ENCODE peak calls at places on chromosomes 6 and 20, in eight cellular contexts. One of them, this sample, is unnamed. For H3K4me1, the result is how much of the 10 kb centered on the place peaks cover.

GRCh38 chr6:124055986-124056385 is 252.3 kb downstream of the NKAIN2 start:
- DNase-seq in CD8-positive, alpha-beta memory T cell: no peak
- DNase-seq in esophagus muscularis mucosa: no peak
- DNase-seq in fibroblast of lung: no peak
- DNase-seq in BE2C: no peak
- DNase-seq in right lobe of liver: no peak
- DNase-seq in naive thymus-derived CD4-positive, alpha-beta T cell: no peak
- DNase-seq in neural progenitor cell: no peak
- DNase-seq in this sample: no peak

GRCh38 chr20:58634121-58634817 is 16.8 kb upstream of the STX16 start:
- DNase-seq in BE2C: no peak
- DNase-seq in neural progenitor cell: no peak
- DNase-seq in right lobe of liver: no peak
- DNase-seq in naive thymus-derived CD4-positive, alpha-beta T cell: peak
- DNase-seq in fibroblast of lung: peak
- DNase-seq in CD8-positive, alpha-beta memory T cell: no peak
- DNase-seq in esophagus muscularis mucosa: no peak
- DNase-seq in this sample: no peak

GRCh38 chr6:146419576-146419975 is 124.1 kb upstream of the RAB32 start:
- DNase-seq in fibroblast of lung: no peak
- DNase-seq in naive thymus-derived CD4-positive, alpha-beta T cell: no peak
- DNase-seq in esophagus muscularis mucosa: no peak
- DNase-seq in neural progenitor cell: no peak
- DNase-seq in BE2C: no peak
- DNase-seq in CD8-positive, alpha-beta memory T cell: no peak
- DNase-seq in right lobe of liver: no peak
- DNase-seq in this sample: no peak

GRCh38 chr6:105370316-105370715 is 32.6 kb downstream of the PREP start:
- DNase-seq in neural progenitor cell: no peak
- DNase-seq in BE2C: no peak
- DNase-seq in naive thymus-derived CD4-positive, alpha-beta T cell: no peak
- DNase-seq in CD8-positive, alpha-beta memory T cell: no peak
- DNase-seq in fibroblast of lung: no peak
- DNase-seq in right lobe of liver: no peak
- DNase-seq in esophagus muscularis mucosa: no peak
- DNase-seq in this sample: no peak

GRCh38 chr6:85747654-85748053 is 105.0 kb upstream of the SYNCRIP start:
- DNase-seq in esophagus muscularis mucosa: no peak
- DNase-seq in neural progenitor cell: no peak
- DNase-seq in CD8-positive, alpha-beta memory T cell: no peak
- DNase-seq in fibroblast of lung: peak
- DNase-seq in right lobe of liver: no peak
- DNase-seq in naive thymus-derived CD4-positive, alpha-beta T cell: no peak
- DNase-seq in BE2C: no peak
- DNase-seq in this sample: no peak

GRCh38 chr6:104483225-104483834 is 376.4 kb downstream of the HACE1 start:
- DNase-seq in esophagus muscularis mucosa: no peak
- DNase-seq in neural progenitor cell: no peak
- DNase-seq in naive thymus-derived CD4-positive, alpha-beta T cell: no peak
- DNase-seq in BE2C: no peak
- DNase-seq in CD8-positive, alpha-beta memory T cell: no peak
- DNase-seq in fibroblast of lung: peak
- DNase-seq in right lobe of liver: no peak
- DNase-seq in this sample: no peak

GRCh38 chr6:74091133-74091793 is 395.3 kb downstream of the CD109 start:
- DNase-seq in BE2C: no peak
- DNase-seq in esophagus muscularis mucosa: no peak
- DNase-seq in CD8-positive, alpha-beta memory T cell: no peak
- DNase-seq in fibroblast of lung: peak
- DNase-seq in right lobe of liver: no peak
- DNase-seq in neural progenitor cell: peak
- DNase-seq in naive thymus-derived CD4-positive, alpha-beta T cell: peak
- DNase-seq in this sample: no peak

GRCh38 chr6:134347916-134348805 is 30.2 kb upstream of the SGK1 start:
- DNase-seq in right lobe of liver: no peak
- DNase-seq in naive thymus-derived CD4-positive, alpha-beta T cell: no peak
- DNase-seq in BE2C: no peak
- DNase-seq in fibroblast of lung: peak
- DNase-seq in neural progenitor cell: no peak
- DNase-seq in CD8-positive, alpha-beta memory T cell: no peak
- DNase-seq in esophagus muscularis mucosa: no peak
- DNase-seq in this sample: no peak

GRCh38 chr6:77502966-77503365 is 39.7 kb upstream of the HTR1B start:
- DNase-seq in naive thymus-derived CD4-positive, alpha-beta T cell: no peak
- DNase-seq in BE2C: no peak
- DNase-seq in right lobe of liver: no peak
- DNase-seq in neural progenitor cell: no peak
- DNase-seq in fibroblast of lung: no peak
- DNase-seq in esophagus muscularis mucosa: no peak
- DNase-seq in CD8-positive, alpha-beta memory T cell: no peak
- DNase-seq in this sample: no peak

GRCh38 chr6:2378891-2379652 is 133.7 kb upstream of the GMDS start:
- DNase-seq in naive thymus-derived CD4-positive, alpha-beta T cell: no peak
- DNase-seq in BE2C: no peak
- DNase-seq in esophagus muscularis mucosa: no peak
- DNase-seq in fibroblast of lung: peak
- DNase-seq in right lobe of liver: no peak
- DNase-seq in CD8-positive, alpha-beta memory T cell: no peak
- DNase-seq in neural progenitor cell: no peak
- DNase-seq in this sample: no peak

GRCh38 chr6:86193821-86194220 is 551.1 kb upstream of the SYNCRIP start:
- DNase-seq in BE2C: no peak
- DNase-seq in CD8-positive, alpha-beta memory T cell: no peak
- DNase-seq in esophagus muscularis mucosa: no peak
- DNase-seq in right lobe of liver: no peak
- DNase-seq in naive thymus-derived CD4-positive, alpha-beta T cell: no peak
- DNase-seq in neural progenitor cell: no peak
- DNase-seq in fibroblast of lung: no peak
- DNase-seq in this sample: no peak

GRCh38 chr6:27839303-27840081 is 72.7 kb downstream of the OR2B2 start:
- DNase-seq in CD8-positive, alpha-beta memory T cell: no peak
- DNase-seq in right lobe of liver: peak
- DNase-seq in neural progenitor cell: peak
- DNase-seq in BE2C: peak
- DNase-seq in naive thymus-derived CD4-positive, alpha-beta T cell: no peak
- DNase-seq in fibroblast of lung: peak
- DNase-seq in esophagus muscularis mucosa: no peak
- DNase-seq in this sample: no peak

GRCh38 chr6:12355354-12355753 is 65.2 kb downstream of the EDN1 start:
- DNase-seq in fibroblast of lung: no peak
- DNase-seq in CD8-positive, alpha-beta memory T cell: no peak
- DNase-seq in right lobe of liver: no peak
- DNase-seq in neural progenitor cell: no peak
- DNase-seq in naive thymus-derived CD4-positive, alpha-beta T cell: no peak
- DNase-seq in BE2C: no peak
- DNase-seq in esophagus muscularis mucosa: no peak
- DNase-seq in this sample: no peak

GRCh38 chr20:51183443-51183842 is 160.5 kb upstream of the KCNG1 start:
- DNase-seq in neural progenitor cell: no peak
- DNase-seq in CD8-positive, alpha-beta memory T cell: no peak
- DNase-seq in right lobe of liver: no peak
- DNase-seq in BE2C: no peak
- DNase-seq in esophagus muscularis mucosa: no peak
- DNase-seq in naive thymus-derived CD4-positive, alpha-beta T cell: no peak
- DNase-seq in fibroblast of lung: no peak
- DNase-seq in this sample: no peak

GRCh38 chr6:14671261-14671681 is 553.7 kb downstream of the CD83 start:
- DNase-seq in neural progenitor cell: no peak
- DNase-seq in CD8-positive, alpha-beta memory T cell: no peak
- DNase-seq in BE2C: no peak
- DNase-seq in right lobe of liver: no peak
- DNase-seq in fibroblast of lung: peak
- DNase-seq in naive thymus-derived CD4-positive, alpha-beta T cell: no peak
- DNase-seq in esophagus muscularis mucosa: no peak
- DNase-seq in this sample: no peak

GRCh38 chr6:135522975-135523692 is 25.6 kb upstream of the AHI1 start:
- DNase-seq in right lobe of liver: no peak
- DNase-seq in esophagus muscularis mucosa: no peak
- DNase-seq in fibroblast of lung: peak
- DNase-seq in naive thymus-derived CD4-positive, alpha-beta T cell: no peak
- DNase-seq in BE2C: no peak
- DNase-seq in CD8-positive, alpha-beta memory T cell: no peak
- DNase-seq in neural progenitor cell: no peak
- DNase-seq in this sample: no peak

GRCh38 chr6:46549155-46549554 is 57.9 kb upstream of the RCAN2 start:
- DNase-seq in neural progenitor cell: no peak
- DNase-seq in CD8-positive, alpha-beta memory T cell: no peak
- DNase-seq in naive thymus-derived CD4-positive, alpha-beta T cell: no peak
- DNase-seq in esophagus muscularis mucosa: no peak
- DNase-seq in BE2C: no peak
- DNase-seq in right lobe of liver: no peak
- DNase-seq in fibroblast of lung: no peak
- DNase-seq in this sample: no peak

DNA sequence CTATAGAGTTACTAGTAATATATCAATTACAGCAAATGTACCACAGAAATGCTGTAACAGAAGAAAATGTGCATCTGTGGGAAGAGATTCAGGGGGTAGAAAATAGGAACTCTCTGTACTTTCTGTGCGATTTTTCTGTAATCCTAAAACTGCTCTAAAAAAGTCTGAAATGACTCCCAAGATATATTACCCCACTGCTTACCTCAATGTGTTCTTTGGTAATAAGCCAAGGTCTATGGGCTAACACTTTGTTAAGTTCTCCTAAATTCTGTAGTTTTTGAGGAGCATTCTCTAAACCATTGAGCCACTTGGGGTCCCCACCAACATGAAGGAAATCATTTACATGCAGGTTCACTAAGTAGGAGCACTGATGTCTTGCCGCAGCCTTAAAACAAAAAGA is 94.4 kb downstream of the SESN1 start:
- DNase-seq in BE2C: no peak
- DNase-seq in fibroblast of lung: no peak
- DNase-seq in neural progenitor cell: no peak
- DNase-seq in esophagus muscularis mucosa: no peak
- DNase-seq in right lobe of liver: no peak
- DNase-seq in CD8-positive, alpha-beta memory T cell: no peak
- DNase-seq in naive thymus-derived CD4-positive, alpha-beta T cell: no peak
- DNase-seq in this sample: no peak
- H3K4me1 ChIP-seq in BE2C: under half
- H3K4me1 ChIP-seq in fibroblast of lung: under half
- H3K4me1 ChIP-seq in neural progenitor cell: under half
- H3K4me1 ChIP-seq in esophagus muscularis mucosa: half or more
- H3K4me1 ChIP-seq in right lobe of liver: under half
- H3K4me1 ChIP-seq in CD8-positive, alpha-beta memory T cell: under half
- H3K4me1 ChIP-seq in naive thymus-derived CD4-positive, alpha-beta T cell: under half
- H3K4me1 ChIP-seq in this sample: under half

DNA sequence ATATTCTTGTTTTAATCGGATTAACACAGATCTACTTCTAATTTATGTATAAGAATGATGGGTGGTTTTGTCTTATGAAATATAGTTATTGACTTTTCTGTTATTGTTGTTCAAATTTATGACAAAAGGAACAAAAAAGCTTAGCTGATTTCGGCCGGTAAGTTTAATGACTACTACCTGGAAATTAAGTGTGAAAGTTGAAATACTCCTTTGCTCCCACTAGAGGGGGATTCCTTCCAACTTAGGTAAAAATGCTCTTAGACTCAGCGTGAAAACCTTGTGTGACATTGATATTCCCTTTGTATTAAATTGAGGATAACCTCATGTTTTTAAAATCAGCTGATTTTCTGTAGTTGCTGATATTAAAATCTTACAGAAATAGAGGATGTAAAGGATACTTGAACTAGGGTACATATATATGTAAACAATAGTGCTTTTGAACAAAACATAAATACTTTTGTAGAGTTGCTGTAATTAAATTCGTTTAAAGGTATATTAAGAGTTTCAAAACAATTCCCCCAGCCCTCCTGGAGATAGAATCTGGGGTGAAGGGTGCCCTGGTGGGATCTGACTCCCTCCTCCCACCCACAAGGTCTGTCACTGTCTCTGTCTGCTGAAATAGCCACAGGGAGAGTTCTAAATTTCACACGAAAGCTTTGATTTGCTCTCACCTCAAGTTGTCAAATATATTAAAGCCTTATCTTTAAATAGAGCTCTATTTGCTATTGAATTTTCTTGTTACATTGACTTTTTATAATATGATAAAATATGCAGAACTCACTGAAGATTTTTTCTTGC is 257.5 kb downstream of the ARID1B start:
- DNase-seq in BE2C: no peak
- DNase-seq in right lobe of liver: no peak
- DNase-seq in esophagus muscularis mucosa: no peak
- DNase-seq in naive thymus-derived CD4-positive, alpha-beta T cell: peak
- DNase-seq in CD8-positive, alpha-beta memory T cell: no peak
- DNase-seq in neural progenitor cell: peak
- DNase-seq in fibroblast of lung: peak
- DNase-seq in this sample: no peak
- H3K4me1 ChIP-seq in BE2C: under half
- H3K4me1 ChIP-seq in right lobe of liver: under half
- H3K4me1 ChIP-seq in esophagus muscularis mucosa: under half
- H3K4me1 ChIP-seq in naive thymus-derived CD4-positive, alpha-beta T cell: under half
- H3K4me1 ChIP-seq in CD8-positive, alpha-beta memory T cell: under half
- H3K4me1 ChIP-seq in neural progenitor cell: under half
- H3K4me1 ChIP-seq in fibroblast of lung: under half
- H3K4me1 ChIP-seq in this sample: under half

DNA sequence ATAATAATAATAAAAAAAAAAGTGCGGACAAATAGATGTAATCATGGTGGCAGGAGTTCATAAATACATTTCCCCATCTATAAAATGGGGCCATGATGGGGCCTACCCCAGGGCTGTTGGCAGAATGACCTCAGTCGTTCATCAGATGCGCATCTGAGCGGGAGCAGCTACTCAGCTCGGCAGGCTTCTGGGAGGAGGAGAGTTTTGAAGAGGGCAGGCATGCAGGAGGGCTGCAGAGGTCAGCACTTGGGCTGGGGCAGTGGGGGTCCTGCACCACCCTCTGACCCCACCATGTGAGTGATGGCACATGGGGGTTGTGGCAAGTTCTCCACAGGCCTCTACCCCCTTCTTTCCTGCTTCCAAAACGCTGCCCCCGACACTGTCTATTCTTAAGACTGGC is 373.5 kb downstream of the ZFAND3 start:
- DNase-seq in neural progenitor cell: no peak
- DNase-seq in naive thymus-derived CD4-positive, alpha-beta T cell: no peak
- DNase-seq in CD8-positive, alpha-beta memory T cell: no peak
- DNase-seq in right lobe of liver: no peak
- DNase-seq in fibroblast of lung: no peak
- DNase-seq in BE2C: no peak
- DNase-seq in esophagus muscularis mucosa: no peak
- DNase-seq in this sample: no peak
- H3K4me1 ChIP-seq in neural progenitor cell: under half
- H3K4me1 ChIP-seq in naive thymus-derived CD4-positive, alpha-beta T cell: under half
- H3K4me1 ChIP-seq in CD8-positive, alpha-beta memory T cell: under half
- H3K4me1 ChIP-seq in right lobe of liver: under half
- H3K4me1 ChIP-seq in fibroblast of lung: under half
- H3K4me1 ChIP-seq in BE2C: under half
- H3K4me1 ChIP-seq in esophagus muscularis mucosa: under half
- H3K4me1 ChIP-seq in this sample: under half

DNA sequence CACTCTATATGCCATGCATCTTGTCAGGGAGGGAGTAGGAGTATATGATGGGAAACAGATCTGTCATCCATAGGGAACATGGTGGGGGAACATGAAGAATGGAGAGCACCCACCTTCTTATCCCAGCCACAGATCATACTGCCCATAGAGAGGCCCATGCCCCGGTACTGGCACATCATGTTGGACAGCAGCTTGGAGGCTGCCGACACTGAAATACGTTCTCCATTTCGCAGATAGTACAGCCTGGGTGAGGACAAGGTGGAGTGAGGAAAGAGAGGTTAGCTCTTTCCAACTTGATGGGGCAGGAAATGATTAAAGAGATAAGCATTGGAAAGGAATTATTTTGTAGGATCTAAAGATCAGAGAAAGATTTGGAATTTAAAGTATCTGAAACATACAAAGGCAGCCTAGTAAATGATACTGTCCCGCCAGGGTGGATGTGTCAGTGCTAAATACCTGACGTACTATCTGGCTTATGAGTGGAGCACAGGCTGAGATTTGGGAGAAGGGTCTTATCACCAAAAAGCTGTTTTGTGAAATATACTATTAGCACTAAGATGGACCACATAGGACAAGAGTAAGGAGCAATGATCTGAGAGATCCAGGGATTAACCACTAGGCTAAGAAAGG is 1.7 kb downstream of the PSMB8 start:
- DNase-seq in esophagus muscularis mucosa: peak
- DNase-seq in CD8-positive, alpha-beta memory T cell: no peak
- DNase-seq in fibroblast of lung: no peak
- DNase-seq in naive thymus-derived CD4-positive, alpha-beta T cell: no peak
- DNase-seq in right lobe of liver: no peak
- DNase-seq in BE2C: no peak
- DNase-seq in neural progenitor cell: no peak
- DNase-seq in this sample: no peak
- H3K4me1 ChIP-seq in esophagus muscularis mucosa: under half
- H3K4me1 ChIP-seq in CD8-positive, alpha-beta memory T cell: half or more
- H3K4me1 ChIP-seq in fibroblast of lung: under half
- H3K4me1 ChIP-seq in naive thymus-derived CD4-positive, alpha-beta T cell: half or more
- H3K4me1 ChIP-seq in right lobe of liver: under half
- H3K4me1 ChIP-seq in BE2C: under half
- H3K4me1 ChIP-seq in neural progenitor cell: under half
- H3K4me1 ChIP-seq in this sample: half or more

This sample was measured in lower lobe of right lung.